ENCODE peak calls at places on chromosomes 11 and 22, in nine cellular contexts. G, Q, U, B, S, N, D, I and K are unnamed samples.

GRCh38 chr11:6755303-6755952 is 16.3 kb downstream of the OR2AG2 start:
- DNase-seq in G (no peak), Q (peak; percentile 58), B (peak; percentile 11), N (no peak), S (peak; percentile 78), I (peak; percentile 63), D (peak; percentile 38), U (no peak), K (no peak)

GRCh38 chr22:50308597-50308935 is 1.1 kb upstream of the PLXNB2 start:
- DNase-seq in I (no peak), U (peak; percentile 73), S (peak; percentile 68), Q (no peak), B (no peak), D (no peak), N (peak; percentile 93), G (no peak), K (no peak)

GRCh38 chr11:114168691-114169090 is 109.2 kb downstream of the ZBTB16 start:
- DNase-seq in Q (no peak), U (no peak), I (no peak), B (no peak), N (no peak), S (no peak), D (no peak), G (no peak), K (no peak)

GRCh38 chr11:68974421-68975194 is 6.2 kb downstream of the MRGPRD start:
- DNase-seq in I (no peak), S (peak; percentile 76), Q (peak; percentile 29), D (no peak), U (no peak), B (no peak), N (no peak), G (no peak), K (no peak)

GRCh38 chr11:101061606-101062005 is 68.0 kb downstream of the PGR start:
- DNase-seq in I (peak; percentile 61), D (no peak), Q (no peak), S (no peak), B (no peak), N (no peak), G (no peak), U (no peak), K (no peak)

GRCh38 chr22:23184764-23185113 is 4.4 kb downstream of the BCR start:
- DNase-seq in U (no peak), I (no peak), D (no peak), Q (no peak), N (no peak), G (no peak), B (no peak), S (no peak), K (no peak)

GRCh38 chr11:113023228-113023627 is 62.0 kb downstream of the NCAM1 start:
- DNase-seq in N (no peak), B (no peak), G (no peak), I (no peak), U (no peak), S (no peak), Q (peak; percentile 31), D (no peak), K (no peak)

GRCh38 chr11:13053255-13053917 is 44.3 kb downstream of the RASSF10 start:
- DNase-seq in S (no peak), B (no peak), U (no peak), G (no peak), N (no peak), I (no peak), D (no peak), Q (peak; percentile 61), K (no peak)

GRCh38 chr11:497565-498296 is 9.3 kb downstream of the RNH1 start:
- DNase-seq in I (no peak), D (no peak), G (no peak), S (no peak), Q (no peak), N (peak; percentile 70), U (no peak), B (no peak), K (no peak)

DNA sequence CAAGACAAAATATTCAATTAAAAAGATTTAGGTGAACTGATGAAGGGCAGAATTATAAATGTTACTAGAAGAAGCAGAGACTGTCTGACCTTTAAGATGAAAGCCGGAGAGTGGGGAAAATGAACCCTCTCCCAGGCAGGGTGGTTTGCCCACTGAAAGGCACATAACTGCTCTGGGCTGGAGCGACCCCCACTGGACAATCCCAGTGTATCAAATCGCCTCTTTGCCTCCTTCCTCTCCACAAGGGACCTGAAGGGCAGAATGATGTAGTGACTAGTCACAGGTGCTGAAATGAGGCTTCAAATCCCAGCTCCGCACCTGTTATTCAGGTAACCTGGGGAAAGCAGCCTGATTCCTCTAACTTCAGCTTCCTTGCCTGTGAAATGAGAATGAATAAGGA is 69.0 kb downstream of the EFCAB6 start:
- DNase-seq in D (no peak), N (no peak), I (peak; percentile 59), S (peak; percentile 86), U (no peak), B (no peak), Q (peak; percentile 5), G (no peak), K (no peak)
- TF ChIP-seq CTCF in D (peak; percentile 11), N (no peak), I (peak; percentile 11), S (peak; percentile 82), U (no peak), B (no peak), Q (no peak), G (peak; percentile 1), K (no peak)

DNA sequence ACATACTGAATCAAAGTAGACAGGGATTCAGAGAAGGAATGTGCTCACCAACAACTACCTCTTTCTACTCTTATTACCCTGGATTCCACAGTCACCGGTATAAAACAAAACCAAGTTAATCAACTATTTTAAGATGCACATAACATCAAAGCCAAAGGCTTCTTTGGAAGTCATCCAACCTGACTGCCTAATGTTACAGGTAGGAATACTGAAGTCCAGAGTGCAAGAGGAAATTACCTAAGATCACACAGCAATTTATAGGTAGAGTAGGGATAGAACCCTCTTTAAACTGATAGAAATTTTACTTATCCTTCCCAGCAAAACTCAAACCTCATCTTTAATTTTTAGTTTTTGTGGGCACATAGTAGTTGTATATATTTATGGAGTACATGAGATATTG is 76.3 kb downstream of the PAK1 start:
- DNase-seq in Q (no peak), I (no peak), G (no peak), N (no peak), D (no peak), U (no peak), S (no peak), B (no peak), K (no peak)
- TF ChIP-seq CTCF in Q (no peak), I (no peak), G (no peak), N (no peak), D (no peak), U (no peak), S (no peak), B (no peak), K (no peak)

GRCh38 chr11:115503083-115503885 is 931 bp downstream of the CADM1 start:
- DNase-seq in U (peak; percentile 73), D (peak; percentile 67), S (peak; percentile 87), G (no peak), N (peak; percentile 80), Q (no peak), I (peak; percentile 86), B (no peak), K (no peak)
- TF ChIP-seq CTCF in U (peak; percentile 31), D (peak; percentile 30), S (peak; percentile 57), G (peak; percentile 64), N (peak; percentile 23), Q (no peak), I (peak; percentile 24), B (no peak), K (peak; percentile 47)

GRCh38 chr22:46827072-46827780 is 64.8 kb downstream of the TBC1D22A start:
- DNase-seq in N (no peak), D (no peak), B (no peak), S (peak; percentile 93), G (no peak), Q (no peak), U (no peak), I (peak; percentile 23), K (no peak)
- TF ChIP-seq CTCF in N (no peak), D (no peak), B (peak; percentile 19), S (peak; percentile 87), G (no peak), Q (no peak), U (no peak), I (no peak), K (no peak)

GRCh38 chr11:106231591-106231990 is 154.1 kb downstream of the AASDHPPT start:
- DNase-seq in N (no peak), D (no peak), B (no peak), I (no peak), S (peak; percentile 45), G (no peak), Q (peak; percentile 27), U (no peak), K (no peak)
- TF ChIP-seq CTCF in N (no peak), D (no peak), B (no peak), I (peak; percentile 40), S (no peak), G (no peak), Q (peak; percentile 16), U (no peak), K (peak; percentile 6)

DNA sequence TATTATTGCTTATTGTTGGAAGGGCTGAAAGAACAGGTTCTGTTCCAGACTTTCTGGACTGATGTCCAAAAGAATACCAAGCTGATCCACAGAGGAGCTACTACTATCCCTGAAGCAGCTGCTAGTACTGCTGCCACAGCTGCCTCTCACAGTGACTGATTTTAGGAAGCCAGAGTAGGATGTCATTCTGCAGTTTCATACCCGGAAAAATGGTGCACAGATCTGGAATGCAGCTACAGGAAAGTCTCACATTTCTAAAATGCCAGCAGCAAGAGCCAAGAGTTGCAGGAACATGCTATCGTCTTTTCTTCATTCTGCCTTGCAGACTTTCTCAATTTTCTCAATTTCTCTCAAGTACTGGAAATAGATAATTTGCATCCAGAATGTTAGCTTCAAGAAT is 19.3 kb upstream of the CCDC179 start:
- DNase-seq in S (no peak), I (peak; percentile 1), B (no peak), G (no peak), U (no peak), N (no peak), Q (no peak), D (no peak), K (no peak)
- TF ChIP-seq CTCF in S (no peak), I (no peak), B (no peak), G (no peak), U (no peak), N (no peak), Q (no peak), D (no peak), K (no peak)

DNA sequence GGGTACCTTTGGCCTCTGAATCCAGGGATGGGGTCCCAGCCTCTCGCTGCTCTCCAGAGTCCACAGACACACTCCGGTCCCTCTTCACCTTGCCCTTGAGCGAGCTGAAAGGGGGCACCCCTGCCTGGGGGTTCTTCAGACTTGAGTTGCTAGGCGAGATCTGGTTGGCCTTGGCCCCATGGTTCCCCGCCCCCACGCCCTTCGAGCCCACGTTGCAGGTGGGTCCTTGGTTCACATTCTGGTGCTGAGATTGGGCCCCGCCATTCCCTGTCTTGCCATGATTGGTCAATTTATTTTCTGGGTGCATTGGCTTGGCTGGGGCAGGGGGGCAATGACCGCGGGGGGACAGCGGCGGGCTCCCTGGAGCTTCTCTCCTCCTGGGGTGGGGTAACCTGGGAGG is 17.5 kb downstream of the BCL9L start:
- DNase-seq in N (no peak), S (no peak), U (no peak), D (no peak), Q (no peak), I (no peak), G (no peak), B (no peak), K (no peak)
- TF ChIP-seq CTCF in N (no peak), S (no peak), U (no peak), D (no peak), Q (no peak), I (no peak), G (no peak), B (no peak), K (no peak)